ENCODE peak calls at places on chromosome 16, in eight cellular contexts. B is stimulated activated CD4-positive, alpha-beta T cell treated with anti-CD3 and anti-CD28 coated beads, Interleukin-1b, Interleukin-23, amount 100 ng/mL, for 24 hours; S is transverse colon; T is hippocampal formation; P is lower leg skin; E is Caki2; F is activated T-helper 1 cell treated with Interleukin-2 at 50 U/mL for 16 hours; H is CD4-positive, CD25-positive, alpha-beta regulatory T cell. M is an unnamed sample.

GRCh38 chr16:47778106-47778803 is 317.1 kb downstream of the PHKB start:
- DNase-seq in B (no peak), S (no peak), T (no peak), P (no peak), E (no peak), F (no peak), H (no peak), M (no peak)

GRCh38 chr16:31135535-31136286 is at the start of gene PRSS8:
- DNase-seq in B (no peak), S (peak; percentile 94), T (no peak), P (peak; percentile 70), E (peak; percentile 38), F (no peak), H (no peak), M (no peak)

GRCh38 chr16:11824362-11824761 is 27.0 kb downstream of the RSL1D1 start:
- DNase-seq in B (no peak), S (peak; percentile 41), T (no peak), P (peak; percentile 82), E (no peak), F (no peak), H (no peak), M (no peak)

GRCh38 chr16:56798955-56799354 is 66.1 kb upstream of the SLC12A3 start:
- DNase-seq in B (no peak), S (no peak), T (no peak), P (no peak), E (no peak), F (no peak), H (no peak), M (no peak)

GRCh38 chr16:5604770-5605169 is 507.2 kb upstream of the EEF2KMT start:
- DNase-seq in B (no peak), S (no peak), T (peak; percentile 10), P (no peak), E (peak; percentile 42), F (no peak), H (no peak), M (no peak)

GRCh38 chr16:90026135-90026534 is 6.9 kb upstream of the DBNDD1 start:
- DNase-seq in B (no peak), S (no peak), T (no peak), P (no peak), E (no peak), F (no peak), H (no peak), M (no peak)

GRCh38 chr16:31423801-31424200 is 4.4 kb downstream of the COX6A2 start:
- DNase-seq in B (no peak), S (no peak), T (no peak), P (no peak), E (no peak), F (no peak), H (no peak), M (no peak)

GRCh38 chr16:15829460-15829859 is 27.4 kb downstream of the MYH11 start:
- DNase-seq in B (no peak), S (peak; percentile 65), T (no peak), P (peak; percentile 40), E (no peak), F (no peak), H (no peak), M (no peak)

GRCh38 chr16:4937782-4938682 is 1.1 kb upstream of the PPL start:
- DNase-seq in B (no peak), S (peak; percentile 64), T (no peak), P (no peak), E (no peak), F (no peak), H (no peak), M (no peak)

GRCh38 chr16:17125671-17126070 is 345.1 kb downstream of the XYLT1 start:
- DNase-seq in B (no peak), S (no peak), T (no peak), P (no peak), E (no peak), F (no peak), H (no peak), M (no peak)

GRCh38 chr16:68400924-68401460 is 47.3 kb downstream of the SMPD3 start:
- DNase-seq in B (no peak), S (no peak), T (no peak), P (no peak), E (no peak), F (no peak), H (no peak), M (no peak)

GRCh38 chr16:66972983-66973382 is 11.9 kb downstream of the CES3 start:
- DNase-seq in B (no peak), S (no peak), T (no peak), P (no peak), E (no peak), F (no peak), H (no peak), M (no peak)

GRCh38 chr16:87371261-87371866 is 12.2 kb downstream of the FBXO31 start:
- DNase-seq in B (no peak), S (no peak), T (no peak), P (no peak), E (no peak), F (no peak), H (no peak), M (no peak)

GRCh38 chr16:66275795-66276428 is 90.6 kb upstream of the CDH5 start:
- DNase-seq in B (no peak), S (peak; percentile 49), T (peak; percentile 1), P (no peak), E (peak; percentile 46), F (no peak), H (no peak), M (no peak)

GRCh38 chr16:46932802-46933201 is 40.7 kb downstream of the DNAJA2 start:
- DNase-seq in B (no peak), S (no peak), T (no peak), P (no peak), E (no peak), F (no peak), H (no peak), M (no peak)

GRCh38 chr16:73390936-73391335 is 343.0 kb upstream of the ZFHX3 start:
- DNase-seq in B (no peak), S (no peak), T (no peak), P (no peak), E (no peak), F (no peak), H (no peak), M (no peak)

GRCh38 chr16:17454331-17454730 is 16.4 kb downstream of the XYLT1 start:
- DNase-seq in B (no peak), S (no peak), T (no peak), P (no peak), E (no peak), F (no peak), H (no peak), M (no peak)

GRCh38 chr16:14324581-14324980 is 253.5 kb downstream of the MRTFB start:
- DNase-seq in B (no peak), S (no peak), T (no peak), P (no peak), E (peak; percentile 85), F (no peak), H (no peak), M (no peak)

GRCh38 chr16:84237994-84238750 is 1.6 kb downstream of the KCNG4 start:
- DNase-seq in B (no peak), S (no peak), T (no peak), P (no peak), E (no peak), F (no peak), H (no peak), M (no peak)

GRCh38 chr16:87789437-87790277 is 23.9 kb upstream of the KLHDC4 start:
- DNase-seq in B (no peak), S (no peak), T (no peak), P (peak; percentile 62), E (peak; percentile 95), F (no peak), H (no peak), M (no peak)

GRCh38 chr16:87826798-87827587 is 42.3 kb downstream of the SLC7A5 start:
- DNase-seq in B (no peak), S (no peak), T (no peak), P (no peak), E (no peak), F (no peak), H (no peak), M (no peak)

GRCh38 chr16:1823821-1824220 is 2.8 kb downstream of the HAGH start:
- DNase-seq in B (no peak), S (no peak), T (peak; percentile 21), P (no peak), E (peak; percentile 45), F (no peak), H (no peak), M (no peak)

GRCh38 chr16:27253526-27253930 is 15.0 kb downstream of the NSMCE1 start:
- DNase-seq in B (no peak), S (no peak), T (no peak), P (no peak), E (peak; percentile 57), F (no peak), H (no peak), M (no peak)

GRCh38 chr16:46711106-46711769 is 21.8 kb downstream of the ORC6 start:
- DNase-seq in B (no peak), S (peak; percentile 17), T (no peak), P (peak; percentile 23), E (no peak), F (no peak), H (no peak), M (no peak)

GRCh38 chr16:17342031-17342430 is 128.7 kb downstream of the XYLT1 start:
- DNase-seq in B (no peak), S (no peak), T (no peak), P (no peak), E (no peak), F (no peak), H (no peak), M (no peak)

GRCh38 chr16:86836503-86837125 is 258.3 kb downstream of the FOXL1 start:
- DNase-seq in B (no peak), S (no peak), T (no peak), P (no peak), E (peak; percentile 46), F (no peak), H (no peak), M (no peak)

GRCh38 chr16:11084484-11085024 is 140.2 kb downstream of the CLEC16A start:
- DNase-seq in B (no peak), S (no peak), T (no peak), P (no peak), E (peak; percentile 41), F (no peak), H (no peak), M (no peak)

GRCh38 chr16:57786632-57787518 is 15.4 kb downstream of the KIFC3 start:
- DNase-seq in B (no peak), S (peak; percentile 30), T (no peak), P (no peak), E (no peak), F (no peak), H (no peak), M (no peak)

GRCh38 chr16:89150090-89150835 is 21.3 kb upstream of the CDH15 start:
- DNase-seq in B (no peak), S (no peak), T (no peak), P (no peak), E (no peak), F (no peak), H (no peak), M (no peak)

GRCh38 chr16:50121721-50122445 is 31.2 kb upstream of the TENT4B start:
- DNase-seq in B (no peak), S (no peak), T (no peak), P (no peak), E (no peak), F (no peak), H (peak; percentile 14), M (peak; percentile 1)

GRCh38 chr16:85399583-85400284 is 213.4 kb upstream of the GSE1 start:
- DNase-seq in B (no peak), S (no peak), T (no peak), P (no peak), E (no peak), F (no peak), H (no peak), M (no peak)

GRCh38 chr16:75012380-75013081 is 13.7 kb downstream of the ZNRF1 start:
- DNase-seq in B (no peak), S (no peak), T (no peak), P (no peak), E (no peak), F (no peak), H (peak; percentile 10), M (no peak)

GRCh38 chr16:84086357-84086756 is 30.4 kb downstream of the MBTPS1 start:
- DNase-seq in B (no peak), S (no peak), T (no peak), P (no peak), E (no peak), F (no peak), H (no peak), M (no peak)

GRCh38 chr16:54928421-54929089 is 2.1 kb upstream of the IRX5 start:
- DNase-seq in B (no peak), S (no peak), T (peak; percentile 77), P (peak; percentile 79), E (peak; percentile 59), F (no peak), H (no peak), M (no peak)

M was measured in effector memory CD4-positive, alpha-beta T cell.